ENCODE peak calls at places on chromosome 19, in four cellular contexts. Q is tibial artery, G is BJ, J is brain microvascular endothelial cell. F is an unnamed sample.

GRCh38 chr19:49749055-49749716 is 13.9 kb downstream of the TSKS start:
- DNase-seq in J (no peak), G (no peak), Q (no peak), F (no peak)

GRCh38 chr19:31960474-31960873 is 384.9 kb upstream of the ZNF507 start:
- DNase-seq in J (no peak), Q (no peak), G (no peak), F (no peak)

GRCh38 chr19:54302252-54302651 is 10.7 kb downstream of the LILRA5 start:
- DNase-seq in Q (no peak), G (no peak), J (no peak), F (no peak)

GRCh38 chr19:51698296-51698695 is 5.2 kb downstream of the SPACA6 start:
- DNase-seq in Q (no peak), G (no peak), J (peak), F (no peak)

GRCh38 chr19:55117063-55117635 is 288 bp downstream of the PPP1R12C start:
- DNase-seq in G (no peak), J (no peak), Q (no peak), F (no peak)

GRCh38 chr19:53812335-53812734 is 11.8 kb downstream of the NLRP12 start:
- DNase-seq in G (no peak), Q (no peak), J (no peak), F (no peak)

GRCh38 chr19:46784262-46785053 is 3.9 kb downstream of the SLC1A5 start:
- DNase-seq in G (peak), Q (peak), J (peak), F (peak)

GRCh38 chr19:34244611-34245299 is 9.6 kb upstream of the GARRE1 start:
- DNase-seq in Q (no peak), G (no peak), J (no peak), F (no peak)

GRCh38 chr19:4049432-4049831 is 17.3 kb downstream of the ZBTB7A start:
- DNase-seq in J (no peak), Q (no peak), G (no peak), F (no peak)

GRCh38 chr19:10817291-10818038 is 18.5 kb downstream of the TMED1 start:
- DNase-seq in J (peak), Q (peak), G (peak), F (no peak)

GRCh38 chr19:8393192-8393870 is 3.2 kb downstream of the RAB11B start:
- DNase-seq in G (no peak), J (no peak), Q (no peak), F (no peak)

GRCh38 chr19:48741222-48741999 is 1.0 kb upstream of the RASIP1 start:
- DNase-seq in G (no peak), Q (no peak), J (no peak), F (no peak)

GRCh38 chr19:5839312-5840017 is at the start of gene FUT6:
- DNase-seq in Q (no peak), J (no peak), G (no peak), F (no peak)

GRCh38 chr19:1117654-1118053 is 13.9 kb downstream of the GPX4 start:
- DNase-seq in J (no peak), Q (no peak), G (no peak), F (no peak)

GRCh38 chr19:47109541-47110375 is 3.8 kb downstream of the ZC3H4 start:
- DNase-seq in Q (no peak), G (no peak), J (peak), F (no peak)

GRCh38 chr19:50718255-50719118 is 1.1 kb downstream of the SHANK1 start:
- DNase-seq in J (no peak), G (no peak), Q (no peak), F (no peak)

GRCh38 chr19:10402441-10403038 is 802 bp downstream of the CDC37 start:
- DNase-seq in Q (no peak), G (no peak), J (no peak), F (no peak)

GRCh38 chr19:34154401-34154800 is 17.9 kb upstream of the LSM14A start:
- DNase-seq in J (no peak), G (no peak), Q (no peak), F (no peak)

GRCh38 chr19:14639536-14640277 is 34.9 kb downstream of the ADGRE3 start:
- DNase-seq in Q (no peak), G (no peak), J (no peak), F (no peak)

GRCh38 chr19:12773571-12773970 is 1.8 kb downstream of the HOOK2 start:
- DNase-seq in Q (no peak), J (no peak), G (no peak), F (no peak)

GRCh38 chr19:14672043-14672872 is 2.4 kb downstream of the ADGRE3 start:
- DNase-seq in J (no peak), G (no peak), Q (no peak), F (no peak)

GRCh38 chr19:5691205-5691929 is 1.3 kb downstream of the RPL36 start:
- DNase-seq in G (no peak), Q (peak), J (no peak), F (no peak)

GRCh38 chr19:22503524-22503923 is 81.4 kb upstream of the ZNF98 start:
- DNase-seq in Q (no peak), J (no peak), G (no peak), F (no peak)

GRCh38 chr19:13958043-13958442 is 5.7 kb downstream of the DCAF15 start:
- DNase-seq in Q (no peak), G (no peak), J (no peak), F (no peak)

GRCh38 chr19:35714601-35715354 is 3.0 kb upstream of the KMT2B start:
- DNase-seq in Q (no peak), J (no peak), G (no peak), F (no peak)

GRCh38 chr19:41939861-41940442 is 11.7 kb upstream of the ERFL start:
- DNase-seq in G (no peak), Q (no peak), J (no peak), F (no peak)

GRCh38 chr19:925912-926594 is at the start of gene ARID3A:
- DNase-seq in J (no peak), G (no peak), Q (no peak), F (no peak)

GRCh38 chr19:51531349-51532315 is at the start of gene SIGLEC6:
- DNase-seq in G (no peak), Q (peak), J (no peak), F (no peak)

GRCh38 chr19:46766569-46767317 is 20.5 kb upstream of the STRN4 start:
- DNase-seq in G (no peak), J (no peak), Q (peak), F (no peak)

GRCh38 chr19:45601524-45602522 is at the start of gene GPR4:
- DNase-seq in J (no peak), G (no peak), Q (no peak), F (no peak)

GRCh38 chr19:38564981-38565685 is 52.6 kb downstream of the MAP4K1 start:
- DNase-seq in G (no peak), Q (no peak), J (no peak), F (no peak)

GRCh38 chr19:33220735-33221134 is 4.9 kb downstream of the SLC7A10 start:
- DNase-seq in Q (no peak), J (no peak), G (no peak), F (no peak)

GRCh38 chr19:50890422-50891252 is 17.4 kb downstream of the KLK2 start:
- DNase-seq in G (no peak), Q (no peak), J (peak), F (no peak)

GRCh38 chr19:7515471-7516226 is at the start of gene ZNF358:
- DNase-seq in G (no peak), Q (peak), J (peak), F (no peak)

GRCh38 chr19:42281175-42282035 is 12.4 kb downstream of the CIC start:
- DNase-seq in G (no peak), Q (peak), J (no peak), F (no peak)

GRCh38 chr19:11151181-11151580 is 4.4 kb downstream of the SPC24 start:
- DNase-seq in Q (peak), G (no peak), J (peak), F (no peak)

GRCh38 chr19:21335721-21336120 is 6.5 kb upstream of the ZNF708 start:
- DNase-seq in J (no peak), Q (no peak), G (no peak), F (no peak)

GRCh38 chr19:10686661-10687517 is 14.3 kb upstream of the QTRT1 start:
- DNase-seq in J (peak), G (no peak), Q (peak), F (no peak)

GRCh38 chr19:42051166-42052115 is 18.6 kb downstream of the GRIK5 start:
- DNase-seq in Q (no peak), J (no peak), G (no peak), F (no peak)

GRCh38 chr19:54418030-54418929 is 3.0 kb downstream of the TTYH1 start:
- DNase-seq in Q (no peak), G (peak), J (peak), F (no peak)

GRCh38 chr19:58575183-58576041 is 2.3 kb upstream of the MZF1 start:
- DNase-seq in G (peak), Q (peak), J (peak), F (peak)
- TF ChIP-seq CTCF in G (peak), Q (no peak), J (peak), F (no peak)

DNA sequence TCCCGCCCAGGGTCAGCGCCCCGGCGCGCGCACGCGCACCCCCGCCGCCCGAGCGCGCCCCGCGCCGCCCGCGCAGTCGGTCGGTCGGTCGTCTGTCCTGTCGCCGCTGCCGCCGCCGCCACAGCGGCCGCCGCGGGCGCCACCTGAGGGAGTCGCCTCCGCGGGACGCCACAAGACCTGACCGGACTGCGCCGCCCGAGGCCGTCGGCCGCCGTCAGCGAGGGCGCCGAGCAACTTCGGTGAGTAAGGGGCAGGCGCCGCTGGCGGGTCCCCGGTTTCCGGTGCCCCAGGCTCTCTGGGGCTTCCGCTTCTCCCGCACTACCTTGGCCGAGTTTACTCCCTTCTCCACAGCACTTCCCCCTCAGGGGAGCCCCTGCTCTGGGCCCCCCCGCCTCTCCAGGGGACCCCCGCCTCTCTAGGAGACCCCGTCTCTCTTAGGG is 19.6 kb upstream of the GATAD2A start:
- DNase-seq in G (no peak), Q (no peak), J (no peak), F (no peak)
- TF ChIP-seq CTCF in G (no peak), Q (no peak), J (no peak), F (no peak)

GRCh38 chr19:2223959-2224358 is 12.2 kb downstream of the PLEKHJ1 start:
- DNase-seq in Q (no peak), J (no peak), G (no peak), F (no peak)

GRCh38 chr19:2221250-2221831 is 14.8 kb downstream of the PLEKHJ1 start:
- DNase-seq in G (no peak), J (peak), Q (no peak), F (no peak)

GRCh38 chr19:2219726-2220125 is 16.4 kb downstream of the PLEKHJ1 start:
- DNase-seq in J (no peak), G (no peak), Q (no peak), F (no peak)

GRCh38 chr19:2223391-2223790 is 12.7 kb downstream of the PLEKHJ1 start:
- DNase-seq in G (no peak), J (no peak), Q (no peak), F (no peak)

GRCh38 chr19:2221918-2222317 is 14.2 kb downstream of the PLEKHJ1 start:
- DNase-seq in J (no peak), G (no peak), Q (no peak), F (no peak)
- TF ChIP-seq CTCF in J (peak), G (peak), Q (peak), F (no peak)

GRCh38 chr19:15815306-15815705 is at the start of gene OR10H1:
- DNase-seq in J (no peak), Q (no peak), G (no peak), F (no peak)
- TF ChIP-seq CTCF in J (no peak), Q (no peak), G (no peak), F (no peak)

GRCh38 chr19:18831524-18832330 is at the start of gene UPF1:
- DNase-seq in G (peak), Q (peak), J (peak), F (peak)
- TF ChIP-seq CTCF in G (no peak), Q (peak), J (no peak), F (no peak)

GRCh38 chr19:17389957-17390664 is 3.9 kb downstream of the CCDC194 start:
- DNase-seq in Q (no peak), G (no peak), J (no peak), F (no peak)

GRCh38 chr19:17389288-17389687 is 4.7 kb downstream of the CCDC194 start:
- DNase-seq in Q (no peak), G (no peak), J (no peak), F (no peak)

GRCh38 chr19:17393914-17394313 is at the start of gene CCDC194:
- DNase-seq in J (no peak), G (no peak), Q (no peak), F (no peak)

GRCh38 chr19:17391371-17392151 is 2.4 kb downstream of the CCDC194 start:
- DNase-seq in G (no peak), J (no peak), Q (no peak), F (no peak)

GRCh38 chr19:17390665-17391370 is 3.2 kb downstream of the CCDC194 start:
- DNase-seq in G (peak), Q (peak), J (peak), F (peak)
- TF ChIP-seq CTCF in G (peak), Q (peak), J (peak), F (peak)

F was measured in omental fat pad.